ENCODE peak calls at places on chromosomes 5 and 9, in nine cellular contexts. W, E, C, H, I, L, F, N and D are unnamed samples.

GRCh38 chr5:66850354-66851075 is 254.3 kb downstream of the MAST4 start:
- DNase-seq in H (no peak), C (no peak), F (no peak), L (peak), N (no peak), W (no peak), I (no peak), E (no peak), D (peak)

GRCh38 chr9:132776891-132777290 is 101.2 kb downstream of the AK8 start:
- DNase-seq in F (no peak), L (no peak), W (peak), C (no peak), H (no peak), I (no peak), N (no peak), E (no peak), D (no peak)

GRCh38 chr5:102511666-102512065 is 12.9 kb upstream of the SLCO6A1 start:
- DNase-seq in I (no peak), F (no peak), H (peak), W (no peak), L (peak), N (no peak), E (no peak), C (no peak), D (no peak)

GRCh38 chr5:143505934-143506333 is 102.4 kb upstream of the NR3C1 start:
- DNase-seq in L (no peak), N (no peak), C (no peak), W (no peak), F (no peak), I (no peak), E (no peak), H (no peak), D (no peak)

GRCh38 chr9:92324451-92324850 is 699 bp downstream of the NOL8 start:
- DNase-seq in L (no peak), N (no peak), I (no peak), W (peak), F (no peak), C (no peak), E (no peak), H (no peak), D (no peak)

GRCh38 chr5:54217826-54218503 is 92.4 kb downstream of the ARL15 start:
- DNase-seq in W (peak), C (no peak), L (peak), H (peak), F (peak), N (no peak), E (no peak), I (peak), D (peak)

GRCh38 chr5:102296229-102296817 is at the start of gene SLCO4C1:
- DNase-seq in F (peak), W (peak), C (peak), H (peak), N (no peak), I (peak), L (peak), E (peak), D (peak)

GRCh38 chr9:86287013-86287412 is 4.7 kb upstream of the ISCA1 start:
- DNase-seq in E (no peak), L (peak), I (no peak), W (peak), F (peak), H (no peak), C (no peak), N (no peak), D (peak)

GRCh38 chr9:109249615-109250014 is 71.2 kb downstream of the EPB41L4B start:
- DNase-seq in N (no peak), F (peak), C (no peak), I (no peak), H (no peak), E (no peak), W (no peak), L (no peak), D (no peak)

GRCh38 chr5:36950586-36951457 is 74.3 kb downstream of the NIPBL start:
- DNase-seq in W (no peak), H (no peak), N (no peak), F (no peak), I (no peak), C (no peak), L (peak), E (no peak), D (no peak)

GRCh38 chr9:21616082-21616778 is 134.1 kb upstream of the IFNE start:
- DNase-seq in E (no peak), I (no peak), C (no peak), F (no peak), N (no peak), W (no peak), H (no peak), L (peak), D (no peak)

GRCh38 chr5:149367249-149367971 is 9.6 kb downstream of the PCYOX1L start:
- DNase-seq in F (peak), N (no peak), H (peak), E (peak), I (peak), C (peak), L (peak), W (peak), D (peak)

GRCh38 chr9:114657705-114658104 is at the start of gene TEX53:
- DNase-seq in N (no peak), F (no peak), L (no peak), E (no peak), H (no peak), C (no peak), W (no peak), I (no peak), D (no peak)

GRCh38 chr5:171521219-171521633 is 101.8 kb downstream of the FGF18 start:
- DNase-seq in H (peak), I (no peak), C (no peak), F (peak), W (no peak), N (no peak), E (no peak), L (peak), D (no peak)

GRCh38 chr5:109857405-109858031 is 167.8 kb downstream of the MAN2A1 start:
- DNase-seq in C (no peak), L (no peak), F (no peak), E (no peak), N (no peak), W (no peak), H (no peak), I (peak), D (no peak)